ENCODE peak calls at places on chromosome 13, in four cellular contexts. One of them, this sample, is unnamed.

GRCh38 chr13:110639935-110640334 is 24.6 kb downstream of the NAXD start:
- DNase-seq in neural crest cell: no peak
- DNase-seq in tibial nerve: no peak
- DNase-seq in WTC11: no peak
- DNase-seq in this sample: no peak

GRCh38 chr13:31970237-31970930 is 61.2 kb upstream of the FRY start:
- DNase-seq in neural crest cell: no peak
- DNase-seq in WTC11: no peak
- DNase-seq in tibial nerve: no peak
- DNase-seq in this sample: no peak

GRCh38 chr13:60080871-60081270 is 82.9 kb downstream of the DIAPH3 start:
- DNase-seq in tibial nerve: no peak
- DNase-seq in neural crest cell: no peak
- DNase-seq in WTC11: no peak
- DNase-seq in this sample: no peak

GRCh38 chr13:51643882-51644281 is 59.6 kb downstream of the WDFY2 start:
- DNase-seq in neural crest cell: no peak
- DNase-seq in WTC11: no peak
- DNase-seq in tibial nerve: no peak
- DNase-seq in this sample: no peak

GRCh38 chr13:75790198-75790970 is 154.3 kb downstream of the LMO7 start:
- DNase-seq in WTC11: no peak
- DNase-seq in tibial nerve: no peak
- DNase-seq in neural crest cell: no peak
- DNase-seq in this sample: no peak

GRCh38 chr13:22138947-22139346 is 468.1 kb downstream of the FGF9 start:
- DNase-seq in WTC11: no peak
- DNase-seq in tibial nerve: no peak
- DNase-seq in neural crest cell: no peak
- DNase-seq in this sample: no peak

GRCh38 chr13:94702181-94703041 is 9.9 kb downstream of the SOX21 start:
- DNase-seq in neural crest cell: no peak
- DNase-seq in tibial nerve: no peak
- DNase-seq in WTC11: peak; percentile 31
- DNase-seq in this sample: no peak

GRCh38 chr13:112842343-112842856 is 126.6 kb upstream of the MCF2L start:
- DNase-seq in neural crest cell: no peak
- DNase-seq in tibial nerve: peak; percentile 26
- DNase-seq in WTC11: no peak
- DNase-seq in this sample: peak; percentile 47

GRCh38 chr13:102769679-102770078 is 3.9 kb downstream of the TEX30 start:
- DNase-seq in WTC11: no peak
- DNase-seq in neural crest cell: no peak
- DNase-seq in tibial nerve: no peak
- DNase-seq in this sample: no peak

GRCh38 chr13:103272770-103273169 is 206.6 kb upstream of the SLC10A2 start:
- DNase-seq in neural crest cell: no peak
- DNase-seq in WTC11: no peak
- DNase-seq in tibial nerve: no peak
- DNase-seq in this sample: no peak

GRCh38 chr13:33249066-33249465 is 36.5 kb downstream of the STARD13 start:
- DNase-seq in tibial nerve: no peak
- DNase-seq in WTC11: no peak
- DNase-seq in neural crest cell: no peak
- DNase-seq in this sample: no peak

GRCh38 chr13:40158218-40158617 is 502.8 kb downstream of the COG6 start:
- DNase-seq in tibial nerve: no peak
- DNase-seq in WTC11: no peak
- DNase-seq in neural crest cell: no peak
- DNase-seq in this sample: no peak

GRCh38 chr13:94494021-94494420 is 14.5 kb upstream of the DCT start:
- DNase-seq in WTC11: no peak
- DNase-seq in tibial nerve: no peak
- DNase-seq in neural crest cell: no peak
- DNase-seq in this sample: no peak

GRCh38 chr13:111122056-111122455 is 6.9 kb downstream of the ARHGEF7 start:
- DNase-seq in neural crest cell: no peak
- DNase-seq in tibial nerve: no peak
- DNase-seq in WTC11: no peak
- DNase-seq in this sample: no peak

GRCh38 chr13:97231118-97231831 is 9.1 kb downstream of the MBNL2 start:
- DNase-seq in neural crest cell: no peak
- DNase-seq in WTC11: no peak
- DNase-seq in tibial nerve: no peak
- DNase-seq in this sample: no peak

GRCh38 chr13:98730441-98730840 is 22.0 kb downstream of the SLC15A1 start:
- DNase-seq in tibial nerve: no peak
- DNase-seq in WTC11: no peak
- DNase-seq in neural crest cell: no peak
- DNase-seq in this sample: no peak
- TF ChIP-seq CTCF in tibial nerve: no peak
- TF ChIP-seq CTCF in WTC11: no peak
- TF ChIP-seq CTCF in neural crest cell: no peak
- TF ChIP-seq CTCF in this sample: no peak

GRCh38 chr13:84917252-84917878 is 881.9 kb downstream of the SLITRK6 start:
- DNase-seq in WTC11: no peak
- DNase-seq in tibial nerve: no peak
- DNase-seq in neural crest cell: no peak
- DNase-seq in this sample: no peak
- TF ChIP-seq CTCF in WTC11: no peak
- TF ChIP-seq CTCF in tibial nerve: peak; percentile 18
- TF ChIP-seq CTCF in neural crest cell: peak; percentile 80
- TF ChIP-seq CTCF in this sample: peak; percentile 43

GRCh38 chr13:50268500-50268899 is 253.3 kb downstream of the KCNRG start:
- DNase-seq in WTC11: no peak
- DNase-seq in tibial nerve: no peak
- DNase-seq in neural crest cell: no peak
- DNase-seq in this sample: no peak
- TF ChIP-seq CTCF in WTC11: no peak
- TF ChIP-seq CTCF in tibial nerve: no peak
- TF ChIP-seq CTCF in neural crest cell: peak; percentile 18
- TF ChIP-seq CTCF in this sample: no peak

DNA sequence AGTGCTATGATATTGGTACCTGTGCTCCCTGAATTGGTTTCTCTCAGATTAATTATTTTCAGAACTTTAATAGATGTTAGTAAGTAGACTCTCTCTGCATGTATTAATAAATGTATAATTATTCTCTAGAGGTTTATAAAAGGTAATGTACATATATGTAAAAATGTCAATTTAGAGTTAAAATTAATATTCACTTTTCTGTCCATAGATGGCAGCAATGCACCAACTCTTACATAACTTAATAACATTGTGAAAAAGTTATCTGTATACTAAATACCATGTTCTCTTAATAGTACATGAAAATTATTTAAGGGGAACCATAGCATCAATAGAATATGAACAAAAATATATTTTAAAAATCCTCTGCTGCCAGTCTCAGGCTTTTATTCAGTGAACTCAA is 515.0 kb upstream of the KLHL1 start:
- DNase-seq in tibial nerve: no peak
- DNase-seq in WTC11: no peak
- DNase-seq in neural crest cell: no peak
- DNase-seq in this sample: no peak
- TF ChIP-seq CTCF in tibial nerve: peak; percentile 25
- TF ChIP-seq CTCF in WTC11: peak; percentile 12
- TF ChIP-seq CTCF in neural crest cell: peak; percentile 75
- TF ChIP-seq CTCF in this sample: peak; percentile 55

DNA sequence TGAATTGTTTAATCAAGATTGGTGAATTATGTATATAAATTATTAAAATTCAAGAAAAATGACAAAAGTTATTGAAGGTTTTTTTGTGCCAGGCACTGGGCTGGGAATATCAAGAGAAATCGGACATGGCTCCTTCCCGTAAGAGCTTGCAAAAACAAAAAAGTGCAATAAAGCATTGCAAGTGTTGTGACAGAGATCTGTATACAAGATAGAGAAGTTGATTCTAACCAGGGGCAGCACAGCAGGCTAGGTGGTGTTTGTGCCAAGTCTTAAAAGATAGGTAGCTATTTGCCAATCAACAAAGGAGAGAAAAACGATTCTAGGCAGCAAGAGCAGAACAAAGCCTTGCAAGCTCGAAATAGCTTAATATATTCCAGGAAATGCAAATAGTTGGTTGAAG is 123.7 kb upstream of the WASF3 start:
- DNase-seq in WTC11: no peak
- DNase-seq in tibial nerve: no peak
- DNase-seq in neural crest cell: no peak
- DNase-seq in this sample: no peak
- TF ChIP-seq CTCF in WTC11: no peak
- TF ChIP-seq CTCF in tibial nerve: no peak
- TF ChIP-seq CTCF in neural crest cell: no peak
- TF ChIP-seq CTCF in this sample: no peak

DNA sequence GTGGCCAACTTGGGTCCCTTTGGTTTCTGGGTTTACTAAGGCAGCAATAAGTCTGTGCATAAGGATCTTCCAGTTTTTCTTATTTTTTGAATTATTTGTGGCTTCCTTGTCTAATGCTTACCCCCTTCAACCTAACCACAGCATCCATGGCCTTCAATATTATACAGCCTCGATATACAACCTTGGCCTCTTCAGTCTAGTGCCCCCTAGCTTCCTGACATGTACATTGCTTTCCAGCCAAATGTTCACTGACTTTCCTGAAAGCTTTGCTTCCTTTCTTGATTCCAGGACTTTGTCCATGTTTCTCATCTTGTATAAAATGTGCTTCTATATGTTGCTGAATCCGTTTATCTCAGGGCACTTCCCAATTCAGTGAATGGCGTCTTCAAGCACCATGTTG is 310.1 kb downstream of the OLFM4 start:
- DNase-seq in neural crest cell: no peak
- DNase-seq in tibial nerve: no peak
- DNase-seq in WTC11: no peak
- DNase-seq in this sample: no peak
- TF ChIP-seq CTCF in neural crest cell: peak; percentile 29
- TF ChIP-seq CTCF in tibial nerve: no peak
- TF ChIP-seq CTCF in WTC11: no peak
- TF ChIP-seq CTCF in this sample: peak; percentile 15

GRCh38 chr13:23709521-23709920 is 139.3 kb downstream of the TNFRSF19 start:
- DNase-seq in tibial nerve: no peak
- DNase-seq in WTC11: no peak
- DNase-seq in neural crest cell: no peak
- DNase-seq in this sample: no peak
- TF ChIP-seq CTCF in tibial nerve: no peak
- TF ChIP-seq CTCF in WTC11: no peak
- TF ChIP-seq CTCF in neural crest cell: no peak
- TF ChIP-seq CTCF in this sample: no peak

GRCh38 chr13:37640499-37640898 is 41.9 kb upstream of the POSTN start:
- DNase-seq in tibial nerve: no peak
- DNase-seq in WTC11: peak; percentile 12
- DNase-seq in neural crest cell: no peak
- DNase-seq in this sample: peak; percentile 14
- TF ChIP-seq CTCF in tibial nerve: peak; percentile 7
- TF ChIP-seq CTCF in WTC11: no peak
- TF ChIP-seq CTCF in neural crest cell: peak; percentile 73
- TF ChIP-seq CTCF in this sample: no peak

This sample was measured in endothelial cell.